ENCODE peak calls at places on chromosomes 5 and 9, in ten cellular contexts. W is Kasumi-1; E is amniotic stem cell; K is left cardiac atrium; O is heart left ventricle; Q is Daoy; S is activated CD8-positive, alpha-beta memory T cell treated with anti-CD3 and anti-CD28 coated beads for 24 hours; D is right atrium auricular region; I is stimulated activated CD8-positive, alpha-beta memory T cell treated with anti-CD3 and anti-CD28 coated beads, Interleukin-4, amount 100 ng/mL, for 1 hour; C is Calu3. A is an unnamed sample.

GRCh38 chr5:124574521-124575436 is 171.7 kb downstream of the ZNF608 start:
- DNase-seq in W (no peak), E (no peak), K (no peak), O (no peak), Q (no peak), S (no peak), D (no peak), I (no peak), C (no peak), A (no peak)

GRCh38 chr9:20305457-20305856 is 316.8 kb downstream of the MLLT3 start:
- DNase-seq in W (no peak), E (no peak), K (no peak), O (no peak), Q (no peak), S (no peak), D (no peak), I (no peak), C (no peak), A (no peak)

GRCh38 chr5:164002214-164002613 is 496.8 kb downstream of the MAT2B start:
- DNase-seq in W (no peak), E (no peak), K (no peak), O (no peak), Q (no peak), S (no peak), D (no peak), I (no peak), C (peak), A (no peak)

GRCh38 chr5:113044776-113045175 is 68.2 kb downstream of the DCP2 start:
- DNase-seq in W (no peak), E (no peak), K (no peak), O (no peak), Q (no peak), S (no peak), D (no peak), I (no peak), C (no peak), A (no peak)

GRCh38 chr5:107472620-107473064 is 198.1 kb downstream of the EFNA5 start:
- DNase-seq in W (no peak), E (no peak), K (no peak), O (no peak), Q (no peak), S (no peak), D (no peak), I (no peak), C (no peak), A (no peak)

GRCh38 chr5:80928073-80928472 is 32.1 kb upstream of the RASGRF2 start:
- DNase-seq in W (no peak), E (no peak), K (no peak), O (no peak), Q (no peak), S (no peak), D (no peak), I (no peak), C (no peak), A (no peak)

GRCh38 chr5:131977212-131977604 is 31.7 kb upstream of the MEIKIN start:
- DNase-seq in W (no peak), E (no peak), K (no peak), O (no peak), Q (peak), S (peak), D (no peak), I (no peak), C (no peak), A (no peak)

GRCh38 chr5:38451372-38451735 is 105.1 kb downstream of the LIFR start:
- DNase-seq in W (no peak), E (no peak), K (no peak), O (no peak), Q (no peak), S (no peak), D (no peak), I (no peak), C (no peak), A (no peak)

GRCh38 chr9:20197976-20198685 is 409.3 kb upstream of the SLC24A2 start:
- DNase-seq in W (no peak), E (no peak), K (no peak), O (no peak), Q (no peak), S (no peak), D (no peak), I (no peak), C (no peak), A (no peak)

GRCh38 chr5:75414241-75414640 is 77.2 kb downstream of the HMGCR start:
- DNase-seq in W (no peak), E (no peak), K (no peak), O (no peak), Q (no peak), S (no peak), D (no peak), I (no peak), C (no peak), A (no peak)

GRCh38 chr5:150778517-150779396 is at the start of gene SMIM3:
- DNase-seq in W (peak), E (no peak), K (peak), O (peak), Q (peak), S (peak), D (peak), I (no peak), C (peak), A (peak)

GRCh38 chr9:98302938-98303337 is 47.5 kb upstream of the TBC1D2 start:
- DNase-seq in W (no peak), E (no peak), K (no peak), O (no peak), Q (no peak), S (no peak), D (no peak), I (no peak), C (no peak), A (no peak)

GRCh38 chr9:133935328-133936040 is 56.6 kb downstream of the VAV2 start:
- DNase-seq in W (no peak), E (no peak), K (peak), O (peak), Q (peak), S (no peak), D (peak), I (no peak), C (no peak), A (no peak)

GRCh38 chr9:35666045-35666444 is 1.1 kb upstream of the ARHGEF39 start:
- DNase-seq in W (no peak), E (no peak), K (no peak), O (no peak), Q (no peak), S (no peak), D (no peak), I (no peak), C (no peak), A (no peak)

GRCh38 chr5:143224672-143225071 is 178.8 kb downstream of the NR3C1 start:
- DNase-seq in W (no peak), E (no peak), K (no peak), O (no peak), Q (no peak), S (no peak), D (no peak), I (no peak), C (no peak), A (no peak)

GRCh38 chr9:98369066-98369425 is 113.6 kb upstream of the TBC1D2 start:
- DNase-seq in W (no peak), E (no peak), K (no peak), O (no peak), Q (no peak), S (no peak), D (no peak), I (no peak), C (no peak), A (no peak)

GRCh38 chr9:121298016-121298538 is 30.1 kb downstream of the GSN start:
- DNase-seq in W (no peak), E (no peak), K (no peak), O (no peak), Q (no peak), S (no peak), D (no peak), I (no peak), C (no peak), A (no peak)

GRCh38 chr5:98698359-98698758 is 75.1 kb upstream of the RGMB start:
- DNase-seq in W (no peak), E (no peak), K (no peak), O (no peak), Q (no peak), S (no peak), D (no peak), I (no peak), C (no peak), A (no peak)

GRCh38 chr5:32541241-32541640 is 44.1 kb upstream of the SUB1 start:
- DNase-seq in W (no peak), E (no peak), K (no peak), O (no peak), Q (no peak), S (no peak), D (no peak), I (no peak), C (no peak), A (no peak)

GRCh38 chr5:154230526-154230925 is 40.0 kb downstream of the GALNT10 start:
- DNase-seq in W (no peak), E (no peak), K (no peak), O (no peak), Q (no peak), S (no peak), D (no peak), I (no peak), C (no peak), A (no peak)

GRCh38 chr5:105034335-105034734 is 1471.7 kb upstream of the NUDT12 start:
- DNase-seq in W (no peak), E (no peak), K (no peak), O (no peak), Q (no peak), S (no peak), D (no peak), I (no peak), C (no peak), A (no peak)

GRCh38 chr5:125059255-125060050 is 313.0 kb upstream of the ZNF608 start:
- DNase-seq in W (no peak), E (no peak), K (no peak), O (no peak), Q (no peak), S (no peak), D (no peak), I (no peak), C (no peak), A (no peak)

GRCh38 chr5:88707216-88707965 is 175.6 kb downstream of the MEF2C start:
- DNase-seq in W (no peak), E (no peak), K (no peak), O (no peak), Q (peak), S (no peak), D (no peak), I (no peak), C (no peak), A (no peak)

GRCh38 chr5:78016831-78017529 is 240.8 kb upstream of the TBCA start:
- DNase-seq in W (no peak), E (no peak), K (no peak), O (no peak), Q (no peak), S (no peak), D (no peak), I (no peak), C (no peak), A (no peak)

GRCh38 chr5:2748180-2748840 is 3.2 kb downstream of the IRX2 start:
- DNase-seq in W (no peak), E (no peak), K (no peak), O (no peak), Q (peak), S (peak), D (peak), I (no peak), C (no peak), A (no peak)

GRCh38 chr9:127132921-127133647 is 10.6 kb upstream of the ANGPTL2 start:
- DNase-seq in W (no peak), E (no peak), K (no peak), O (no peak), Q (peak), S (peak), D (no peak), I (no peak), C (no peak), A (no peak)

GRCh38 chr9:89189215-89189614 is 10.6 kb upstream of the SHC3 start:
- DNase-seq in W (no peak), E (no peak), K (no peak), O (no peak), Q (no peak), S (no peak), D (no peak), I (no peak), C (no peak), A (no peak)

A was measured in progenitor cell of endocrine pancreas.